ENCODE peak calls at places on chromosomes 16 and 17, in four cellular contexts. T is activated CD4-positive, alpha-beta T cell treated with anti-CD3 and anti-CD28 coated beads, Interleukin-2, amount 50 U/mL, for 1 hour; W is omental fat pad; O is mammary epithelial cell. H is an unnamed sample.

GRCh38 chr16:58280846-58281301 is 14.0 kb downstream of the PRSS54 start:
- DNase-seq in T (no peak), W (no peak), O (peak; percentile 55), H (no peak)

GRCh38 chr16:22141746-22142145 is 20.6 kb upstream of the SDR42E2 start:
- DNase-seq in T (no peak), W (no peak), O (peak; percentile 13), H (no peak)

GRCh38 chr17:83086907-83087787 is 7.7 kb downstream of the METRNL start:
- DNase-seq in T (no peak), W (no peak), O (no peak), H (no peak)

GRCh38 chr17:34354637-34355036 is 1.6 kb upstream of the CCL13 start:
- DNase-seq in T (no peak), W (no peak), O (no peak), H (no peak)

GRCh38 chr16:83928341-83929055 is 24.5 kb upstream of the OSGIN1 start:
- DNase-seq in T (no peak), W (no peak), O (peak; percentile 95), H (no peak)

GRCh38 chr16:8869212-8869987 is 594 bp upstream of the CARHSP1 start:
- DNase-seq in T (no peak), W (no peak), O (no peak), H (peak; percentile 32)

GRCh38 chr16:76278086-76278485 is 885 bp downstream of the CNTNAP4 start:
- DNase-seq in T (no peak), W (no peak), O (no peak), H (peak; percentile 70)

GRCh38 chr17:38463451-38463858 is 35.2 kb downstream of the ARHGAP23 start:
- DNase-seq in T (no peak), W (no peak), O (no peak), H (no peak)

GRCh38 chr17:75755205-75755901 is 9.6 kb downstream of the GALK1 start:
- DNase-seq in T (no peak), W (no peak), O (peak; percentile 44), H (no peak)

GRCh38 chr17:249236-249993 is 68.0 kb upstream of the DOC2B start:
- DNase-seq in T (no peak), W (no peak), O (no peak), H (no peak)

GRCh38 chr16:50878966-50879615 is 137.2 kb downstream of the CYLD start:
- DNase-seq in T (no peak), W (no peak), O (no peak), H (no peak)

GRCh38 chr16:50037791-50038190 is 12.8 kb downstream of the CNEP1R1 start:
- DNase-seq in T (no peak), W (no peak), O (no peak), H (no peak)

GRCh38 chr16:88507231-88507743 is 54.2 kb downstream of the ZFPM1 start:
- DNase-seq in T (no peak), W (no peak), O (peak; percentile 39), H (no peak)

GRCh38 chr16:28844226-28844885 is 1.8 kb downstream of the TUFM start:
- DNase-seq in T (no peak), W (no peak), O (no peak), H (no peak)